ENCODE peak calls at places on chromosomes 1 and 21, in eight cellular contexts. V, J, A, D, L, Q, W and I are unnamed samples.

GRCh38 chr1:60503216-60503615 is 429.6 kb upstream of the C1orf87 start:
- DNase-seq in D (no peak), W (no peak), A (no peak), J (no peak), V (no peak), Q (no peak), L (no peak), I (no peak)

GRCh38 chr1:152110860-152111514 is 4.3 kb downstream of the TCHH start:
- DNase-seq in J (peak), L (peak), A (peak), V (peak), W (no peak), Q (no peak), D (no peak), I (peak)

GRCh38 chr1:41452704-41453350 is 31.7 kb downstream of the EDN2 start:
- DNase-seq in V (no peak), L (no peak), Q (no peak), A (no peak), W (no peak), J (no peak), D (no peak), I (no peak)

GRCh38 chr1:15430787-15431570 is 7.3 kb upstream of the CTRC start:
- DNase-seq in D (peak), J (peak), A (peak), V (peak), L (peak), W (peak), Q (peak), I (peak)

GRCh38 chr1:238186887-238187574 is 296.3 kb upstream of the ZP4 start:
- DNase-seq in D (no peak), Q (no peak), W (no peak), V (no peak), L (no peak), A (no peak), J (no peak), I (no peak)

GRCh38 chr1:185402930-185403329 is 85.9 kb upstream of the IVNS1ABP start:
- DNase-seq in D (no peak), Q (no peak), L (no peak), W (no peak), A (no peak), V (no peak), J (no peak), I (no peak)

GRCh38 chr1:90809093-90809492 is 92.0 kb upstream of the BARHL2 start:
- DNase-seq in W (no peak), D (no peak), L (no peak), Q (no peak), J (no peak), A (no peak), V (no peak), I (no peak)

GRCh38 chr1:12244078-12244477 is 14.2 kb downstream of the VPS13D start:
- DNase-seq in L (no peak), J (no peak), V (no peak), D (no peak), W (no peak), A (peak), Q (peak), I (no peak)

GRCh38 chr21:33762798-33763572 is 120.7 kb downstream of the ITSN1 start:
- DNase-seq in W (no peak), Q (no peak), J (no peak), D (no peak), L (no peak), V (peak), A (no peak), I (no peak)

GRCh38 chr1:27634166-27634981 is 611 bp downstream of the FGR start:
- DNase-seq in V (no peak), W (no peak), L (no peak), Q (peak), A (peak), J (peak), D (no peak), I (peak)

GRCh38 chr1:82788660-82789059 is 987.9 kb downstream of the ADGRL2 start:
- DNase-seq in A (no peak), Q (no peak), J (no peak), L (no peak), V (no peak), D (no peak), W (no peak), I (no peak)

GRCh38 chr1:215845224-215845902 is 278.3 kb downstream of the KCTD3 start:
- DNase-seq in A (no peak), V (peak), J (no peak), W (no peak), D (no peak), Q (no peak), L (no peak), I (no peak)

GRCh38 chr21:14270631-14271030 is 54.7 kb downstream of the RBM11 start:
- DNase-seq in L (no peak), V (no peak), J (no peak), W (no peak), A (no peak), D (no peak), Q (no peak), I (no peak)

GRCh38 chr1:5465281-5465680 is 526.9 kb downstream of the NPHP4 start:
- DNase-seq in Q (no peak), L (peak), W (no peak), A (no peak), J (no peak), V (no peak), D (no peak), I (no peak)

GRCh38 chr1:92410706-92411105 is 76.0 kb downstream of the GFI1 start:
- DNase-seq in D (no peak), L (no peak), Q (no peak), V (no peak), J (no peak), W (no peak), A (peak), I (no peak)

GRCh38 chr1:178501705-178502329 is 5.1 kb upstream of the CLEC20A start:
- DNase-seq in D (no peak), W (no peak), A (peak), V (peak), L (peak), J (peak), Q (peak), I (peak)

GRCh38 chr1:1304331-1305299 is 3.1 kb downstream of the ACAP3 start:
- DNase-seq in W (no peak), J (peak), A (no peak), L (peak), Q (no peak), D (no peak), V (peak), I (peak)

GRCh38 chr1:110893908-110894490 is 21.1 kb downstream of the CD53 start:
- DNase-seq in J (no peak), W (no peak), D (no peak), V (no peak), A (no peak), L (no peak), Q (no peak), I (no peak)

GRCh38 chr1:93631626-93632365 is 49.8 kb downstream of the BCAR3 start:
- DNase-seq in A (no peak), V (no peak), J (no peak), Q (peak), W (no peak), D (no peak), L (no peak), I (no peak)

GRCh38 chr1:92577251-92577895 is 90.6 kb upstream of the GFI1 start:
- DNase-seq in Q (no peak), W (no peak), D (no peak), J (peak), V (peak), L (no peak), A (no peak), I (no peak)

GRCh38 chr1:28010979-28011378 is 51.2 kb downstream of the XKR8 start:
- DNase-seq in W (no peak), Q (no peak), D (no peak), A (no peak), J (no peak), V (peak), L (no peak), I (no peak)

GRCh38 chr1:183787704-183788103 is 17.2 kb upstream of the RGL1 start:
- DNase-seq in J (no peak), A (no peak), D (no peak), Q (no peak), V (no peak), W (no peak), L (no peak), I (no peak)

GRCh38 chr1:61853545-61853944 is 111.3 kb downstream of the PATJ start:
- DNase-seq in D (no peak), L (no peak), A (no peak), V (peak), W (no peak), J (no peak), Q (no peak), I (peak)

GRCh38 chr1:42684139-42684538 is 1.9 kb downstream of the YBX1 start:
- DNase-seq in A (no peak), Q (no peak), D (no peak), V (peak), J (no peak), W (no peak), L (no peak), I (no peak)

GRCh38 chr1:32180186-32181060 is 948 bp downstream of the TXLNA start:
- DNase-seq in J (peak), V (peak), D (no peak), Q (peak), L (peak), W (no peak), A (peak), I (peak)

GRCh38 chr21:42228709-42229220 is 9.8 kb downstream of the ABCG1 start:
- DNase-seq in L (no peak), D (no peak), J (no peak), W (no peak), V (no peak), Q (no peak), A (no peak), I (no peak)

GRCh38 chr1:156664046-156664948 is 12.9 kb downstream of the NES start:
- DNase-seq in J (no peak), V (peak), Q (no peak), A (no peak), L (no peak), D (no peak), W (no peak), I (peak)

GRCh38 chr21:41121785-41122415 is 46.1 kb upstream of the BACE2 start:
- DNase-seq in J (peak), V (peak), Q (peak), D (no peak), L (peak), W (no peak), A (peak), I (peak)

GRCh38 chr1:26696191-26696644 is 403 bp downstream of the ARID1A start:
- DNase-seq in L (peak), J (peak), V (no peak), Q (peak), W (no peak), D (peak), A (no peak), I (no peak)

GRCh38 chr1:36752891-36753361 is 270.2 kb upstream of the CSF3R start:
- DNase-seq in J (no peak), L (no peak), A (no peak), Q (no peak), D (no peak), W (no peak), V (no peak), I (no peak)

GRCh38 chr1:185369786-185370185 is 52.7 kb upstream of the IVNS1ABP start:
- DNase-seq in L (no peak), A (no peak), J (no peak), D (no peak), W (no peak), Q (no peak), V (no peak), I (no peak)

GRCh38 chr1:40692429-40692905 is 963 bp downstream of the NFYC start:
- DNase-seq in L (no peak), D (no peak), J (no peak), W (no peak), A (no peak), V (peak), Q (no peak), I (peak)

GRCh38 chr1:54070549-54070915 is 17.1 kb downstream of the TCEANC2 start:
- DNase-seq in D (no peak), V (peak), W (no peak), J (no peak), L (no peak), Q (no peak), A (no peak), I (no peak)

GRCh38 chr1:160672118-160672517 is 25.3 kb upstream of the SLAMF1 start:
- DNase-seq in W (no peak), V (no peak), D (no peak), J (no peak), Q (no peak), A (no peak), L (no peak), I (no peak)

GRCh38 chr1:161725888-161726630 is 4.7 kb downstream of the FCRLB start:
- DNase-seq in D (no peak), V (peak), Q (peak), W (peak), A (peak), L (peak), J (peak), I (peak)

GRCh38 chr1:178727014-178727895 is 2.2 kb downstream of the RALGPS2 start:
- DNase-seq in Q (no peak), D (no peak), L (peak), A (no peak), J (no peak), V (no peak), W (no peak), I (no peak)

GRCh38 chr1:71667224-71667623 is 586.4 kb upstream of the ZRANB2 start:
- DNase-seq in A (no peak), J (no peak), D (no peak), V (peak), L (no peak), Q (no peak), W (no peak), I (no peak)

GRCh38 chr1:91776068-91776794 is 109.7 kb downstream of the TGFBR3 start:
- DNase-seq in W (no peak), V (no peak), D (no peak), A (no peak), Q (no peak), J (no peak), L (peak), I (no peak)

GRCh38 chr1:181936768-181937581 is 124.5 kb downstream of the ZNF648 start:
- DNase-seq in V (no peak), Q (peak), D (no peak), W (no peak), J (no peak), L (peak), A (peak), I (peak)